ENCODE peak calls at places on chromosomes 16 and 17, in ten cellular contexts. J is body of pancreas; I is WTC11; Q is EL; F is CD8-positive, alpha-beta memory T cell; N is brain microvascular endothelial cell; D is GM23248; A is stimulated activated CD8-positive, alpha-beta memory T cell treated with anti-CD3 and anti-CD28 coated beads, Interleukin-15, amount 100 ng/mL, for 24 hours; H is iPS-NIHi11; W is NCI-H2171. B is an unnamed sample.

GRCh38 chr16:4091638-4092037 is 24.6 kb downstream of the ADCY9 start:
- DNase-seq in J (peak), I (no peak), Q (no peak), F (no peak), N (no peak), D (no peak), A (no peak), H (no peak), W (peak), B (no peak)

GRCh38 chr16:88005968-88006367 is 54.7 kb downstream of the BANP start:
- DNase-seq in J (no peak), I (no peak), Q (no peak), F (no peak), N (no peak), D (no peak), A (no peak), H (no peak), W (no peak), B (no peak)

GRCh38 chr16:66290431-66290830 is 76.1 kb upstream of the CDH5 start:
- DNase-seq in J (no peak), I (no peak), Q (no peak), F (no peak), N (no peak), D (no peak), A (no peak), H (no peak), W (no peak), B (no peak)

GRCh38 chr17:41264599-41264998 is 579 bp upstream of the KRTAP9-6 start:
- DNase-seq in J (no peak), I (no peak), Q (no peak), F (no peak), N (no peak), D (no peak), A (no peak), H (no peak), W (no peak), B (no peak)

GRCh38 chr16:29306953-29307597 is 99.4 kb downstream of the NPIPB11 start:
- DNase-seq in J (no peak), I (no peak), Q (peak), F (no peak), N (peak), D (peak), A (no peak), H (no peak), W (no peak), B (no peak)

GRCh38 chr16:50692999-50693781 is at the start of gene NOD2:
- DNase-seq in J (peak), I (peak), Q (no peak), F (peak), N (no peak), D (peak), A (no peak), H (peak), W (no peak), B (no peak)

GRCh38 chr16:69131749-69132423 is 502 bp downstream of the CHTF8 start:
- DNase-seq in J (peak), I (peak), Q (peak), F (peak), N (peak), D (peak), A (peak), H (peak), W (peak), B (no peak)

GRCh38 chr16:8797364-8798173 is at the start of the genes PMM2 and TMEM186:
- DNase-seq in J (peak), I (peak), Q (peak), F (peak), N (peak), D (peak), A (peak), H (peak), W (peak), B (peak)

GRCh38 chr17:40350410-40351184 is 13.9 kb downstream of the GJD3 start:
- DNase-seq in J (no peak), I (no peak), Q (no peak), F (no peak), N (peak), D (no peak), A (no peak), H (no peak), W (peak), B (no peak)

GRCh38 chr17:27958708-27959381 is 65.7 kb upstream of the LYRM9 start:
- DNase-seq in J (no peak), I (no peak), Q (no peak), F (no peak), N (no peak), D (no peak), A (no peak), H (no peak), W (no peak), B (no peak)

GRCh38 chr17:63917646-63918045 is 993 bp downstream of the GH1 start:
- DNase-seq in J (peak), I (no peak), Q (no peak), F (no peak), N (no peak), D (no peak), A (no peak), H (no peak), W (no peak), B (no peak)

GRCh38 chr16:67249762-67250327 is 1.1 kb downstream of the SLC9A5 start:
- DNase-seq in J (no peak), I (no peak), Q (no peak), F (no peak), N (no peak), D (peak), A (no peak), H (no peak), W (no peak), B (no peak)

GRCh38 chr16:88533945-88534641 is 36.1 kb upstream of the ZC3H18 start:
- DNase-seq in J (no peak), I (peak), Q (peak), F (peak), N (peak), D (peak), A (peak), H (peak), W (no peak), B (peak)

GRCh38 chr17:66431080-66431795 is 128.8 kb downstream of the PRKCA start:
- DNase-seq in J (no peak), I (no peak), Q (peak), F (no peak), N (no peak), D (peak), A (no peak), H (no peak), W (no peak), B (no peak)

GRCh38 chr16:2675714-2676113 is 6.6 kb upstream of the KCTD5 start:
- DNase-seq in J (no peak), I (no peak), Q (peak), F (no peak), N (no peak), D (no peak), A (no peak), H (no peak), W (no peak), B (no peak)

GRCh38 chr16:82650804-82651203 is 24.0 kb downstream of the CDH13 start:
- DNase-seq in J (no peak), I (no peak), Q (no peak), F (no peak), N (no peak), D (no peak), A (no peak), H (no peak), W (no peak), B (no peak)

GRCh38 chr17:76422860-76423259 is 30.1 kb downstream of the UBE2O start:
- DNase-seq in J (no peak), I (no peak), Q (no peak), F (no peak), N (no peak), D (no peak), A (no peak), H (no peak), W (no peak), B (no peak)

GRCh38 chr17:48175692-48176450 is 68.3 kb downstream of the SNX11 start:
- DNase-seq in J (no peak), I (no peak), Q (peak), F (no peak), N (peak), D (peak), A (no peak), H (no peak), W (no peak), B (no peak)

B was measured in substantia nigra.